ENCODE peak calls at places on chromosomes 5 and 9, in nine cellular contexts. One of them, this sample, is unnamed.
A peak's percentile ranks its signal among the peaks of the same experiment; 100 is the strongest.

GRCh38 chr5:71924325-71924724 is 182.9 kb upstream of the MAP1B start:
- DNase-seq in heart left ventricle: no peak
- DNase-seq in RWPE1: no peak
- DNase-seq in bronchial epithelial cell: peak; percentile 42
- DNase-seq in lower leg skin: no peak
- DNase-seq in BJ: no peak
- DNase-seq in HCT116: no peak
- DNase-seq in endothelial cell of umbilical vein: no peak
- DNase-seq in PC-3: no peak
- DNase-seq in this sample: no peak

GRCh38 chr9:82332018-82332773 is 343.6 kb downstream of the SPATA31D1 start:
- DNase-seq in HCT116: no peak
- DNase-seq in BJ: peak; percentile 74
- DNase-seq in heart left ventricle: no peak
- DNase-seq in bronchial epithelial cell: peak; percentile 94
- DNase-seq in endothelial cell of umbilical vein: no peak
- DNase-seq in RWPE1: peak; percentile 94
- DNase-seq in lower leg skin: no peak
- DNase-seq in PC-3: peak; percentile 75
- DNase-seq in this sample: peak; percentile 56

GRCh38 chr5:136053336-136054121 is 24.7 kb downstream of the TGFBI start:
- DNase-seq in PC-3: peak; percentile 94
- DNase-seq in HCT116: peak; percentile 76
- DNase-seq in bronchial epithelial cell: peak; percentile 95
- DNase-seq in RWPE1: peak; percentile 98
- DNase-seq in lower leg skin: peak; percentile 76
- DNase-seq in endothelial cell of umbilical vein: peak; percentile 77
- DNase-seq in heart left ventricle: no peak
- DNase-seq in BJ: peak; percentile 84
- DNase-seq in this sample: peak; percentile 97

GRCh38 chr9:91778031-91778430 is 172.0 kb downstream of the ROR2 start:
- DNase-seq in PC-3: no peak
- DNase-seq in RWPE1: no peak
- DNase-seq in lower leg skin: no peak
- DNase-seq in heart left ventricle: no peak
- DNase-seq in endothelial cell of umbilical vein: no peak
- DNase-seq in HCT116: no peak
- DNase-seq in BJ: no peak
- DNase-seq in bronchial epithelial cell: no peak
- DNase-seq in this sample: no peak

GRCh38 chr5:157020508-157021213 is 38.3 kb downstream of the HAVCR1 start:
- DNase-seq in endothelial cell of umbilical vein: no peak
- DNase-seq in heart left ventricle: no peak
- DNase-seq in BJ: no peak
- DNase-seq in bronchial epithelial cell: no peak
- DNase-seq in PC-3: no peak
- DNase-seq in lower leg skin: no peak
- DNase-seq in HCT116: no peak
- DNase-seq in RWPE1: no peak
- DNase-seq in this sample: no peak

GRCh38 chr5:72363146-72363802 is 43.1 kb downstream of the PTCD2 start:
- DNase-seq in BJ: no peak
- DNase-seq in bronchial epithelial cell: peak; percentile 92
- DNase-seq in heart left ventricle: no peak
- DNase-seq in PC-3: peak; percentile 76
- DNase-seq in HCT116: peak; percentile 10
- DNase-seq in lower leg skin: no peak
- DNase-seq in endothelial cell of umbilical vein: peak; percentile 60
- DNase-seq in RWPE1: peak; percentile 74
- DNase-seq in this sample: peak; percentile 63

GRCh38 chr5:13946111-13946510 is 1.6 kb upstream of the DNAH5 start:
- DNase-seq in lower leg skin: peak; percentile 26
- DNase-seq in bronchial epithelial cell: no peak
- DNase-seq in heart left ventricle: no peak
- DNase-seq in BJ: no peak
- DNase-seq in RWPE1: no peak
- DNase-seq in HCT116: no peak
- DNase-seq in endothelial cell of umbilical vein: no peak
- DNase-seq in PC-3: peak; percentile 79
- DNase-seq in this sample: no peak

GRCh38 chr5:27598576-27598975 is 560.2 kb upstream of the CDH9 start:
- DNase-seq in HCT116: no peak
- DNase-seq in lower leg skin: no peak
- DNase-seq in bronchial epithelial cell: peak; percentile 10
- DNase-seq in RWPE1: no peak
- DNase-seq in PC-3: no peak
- DNase-seq in endothelial cell of umbilical vein: no peak
- DNase-seq in BJ: no peak
- DNase-seq in heart left ventricle: no peak
- DNase-seq in this sample: no peak

GRCh38 chr9:114141553-114142548 is 13.5 kb upstream of the COL27A1 start:
- DNase-seq in endothelial cell of umbilical vein: no peak
- DNase-seq in bronchial epithelial cell: peak; percentile 20
- DNase-seq in RWPE1: no peak
- DNase-seq in heart left ventricle: no peak
- DNase-seq in HCT116: no peak
- DNase-seq in lower leg skin: no peak
- DNase-seq in PC-3: peak; percentile 19
- DNase-seq in BJ: no peak
- DNase-seq in this sample: no peak

GRCh38 chr9:71364196-71364955 is 243.0 kb upstream of the TRPM3 start:
- DNase-seq in bronchial epithelial cell: no peak
- DNase-seq in RWPE1: no peak
- DNase-seq in endothelial cell of umbilical vein: no peak
- DNase-seq in lower leg skin: no peak
- DNase-seq in HCT116: no peak
- DNase-seq in BJ: peak; percentile 90
- DNase-seq in heart left ventricle: no peak
- DNase-seq in PC-3: no peak
- DNase-seq in this sample: no peak

GRCh38 chr5:172385661-172386187 is 68.6 kb downstream of the SH3PXD2B start:
- DNase-seq in RWPE1: no peak
- DNase-seq in PC-3: no peak
- DNase-seq in BJ: no peak
- DNase-seq in endothelial cell of umbilical vein: no peak
- DNase-seq in heart left ventricle: no peak
- DNase-seq in bronchial epithelial cell: no peak
- DNase-seq in lower leg skin: no peak
- DNase-seq in HCT116: no peak
- DNase-seq in this sample: no peak

GRCh38 chr9:121573717-121574485 is 74.3 kb upstream of the GGTA1 start:
- DNase-seq in endothelial cell of umbilical vein: no peak
- DNase-seq in RWPE1: no peak
- DNase-seq in PC-3: no peak
- DNase-seq in lower leg skin: no peak
- DNase-seq in heart left ventricle: no peak
- DNase-seq in bronchial epithelial cell: no peak
- DNase-seq in BJ: no peak
- DNase-seq in HCT116: no peak
- DNase-seq in this sample: no peak

GRCh38 chr5:90968319-90968718 is 409.7 kb downstream of the ADGRV1 start:
- DNase-seq in lower leg skin: no peak
- DNase-seq in heart left ventricle: no peak
- DNase-seq in bronchial epithelial cell: no peak
- DNase-seq in PC-3: no peak
- DNase-seq in HCT116: no peak
- DNase-seq in endothelial cell of umbilical vein: no peak
- DNase-seq in BJ: no peak
- DNase-seq in RWPE1: no peak
- DNase-seq in this sample: no peak

GRCh38 chr5:17374973-17375844 is 122.8 kb upstream of the TAF11L2 start:
- DNase-seq in heart left ventricle: no peak
- DNase-seq in lower leg skin: no peak
- DNase-seq in HCT116: no peak
- DNase-seq in PC-3: peak; percentile 94
- DNase-seq in RWPE1: peak; percentile 64
- DNase-seq in bronchial epithelial cell: peak; percentile 82
- DNase-seq in endothelial cell of umbilical vein: no peak
- DNase-seq in BJ: no peak
- DNase-seq in this sample: no peak

GRCh38 chr9:84404095-84404686 is 63.6 kb upstream of the SLC28A3 start:
- DNase-seq in RWPE1: peak; percentile 28
- DNase-seq in lower leg skin: no peak
- DNase-seq in PC-3: peak; percentile 5
- DNase-seq in bronchial epithelial cell: peak; percentile 12
- DNase-seq in BJ: no peak
- DNase-seq in heart left ventricle: no peak
- DNase-seq in HCT116: peak; percentile 8
- DNase-seq in endothelial cell of umbilical vein: peak; percentile 3
- DNase-seq in this sample: no peak
- TF ChIP-seq CTCF in RWPE1: peak; percentile 55
- TF ChIP-seq CTCF in lower leg skin: no peak
- TF ChIP-seq CTCF in PC-3: peak; percentile 57
- TF ChIP-seq CTCF in bronchial epithelial cell: peak; percentile 76
- TF ChIP-seq CTCF in BJ: peak; percentile 48
- TF ChIP-seq CTCF in heart left ventricle: peak; percentile 59
- TF ChIP-seq CTCF in HCT116: peak; percentile 90
- TF ChIP-seq CTCF in endothelial cell of umbilical vein: peak; percentile 54
- TF ChIP-seq CTCF in this sample: peak; percentile 86

DNA sequence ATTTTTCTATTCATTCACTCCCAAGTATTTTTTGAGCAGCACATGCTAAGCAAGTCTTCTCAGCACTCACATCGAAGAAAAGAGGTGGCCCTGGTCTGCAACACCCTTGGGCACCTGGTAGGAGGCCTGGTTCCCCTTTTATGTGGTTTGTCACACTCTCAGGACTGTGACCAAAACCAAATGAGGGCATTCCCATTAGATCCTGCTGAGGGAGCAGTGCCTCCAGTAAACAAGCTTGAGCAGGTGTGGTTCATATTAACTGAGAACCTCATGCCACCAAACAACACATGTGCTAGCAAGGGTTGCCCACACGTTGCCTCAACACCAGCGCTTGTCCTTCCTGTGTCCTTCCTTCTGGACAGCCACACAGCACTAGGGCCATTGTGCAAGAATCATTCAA is 26.9 kb upstream of the SYK start:
- DNase-seq in endothelial cell of umbilical vein: no peak
- DNase-seq in RWPE1: no peak
- DNase-seq in HCT116: no peak
- DNase-seq in heart left ventricle: no peak
- DNase-seq in PC-3: peak; percentile 4
- DNase-seq in BJ: no peak
- DNase-seq in lower leg skin: no peak
- DNase-seq in bronchial epithelial cell: peak; percentile 18
- DNase-seq in this sample: no peak
- TF ChIP-seq CTCF in endothelial cell of umbilical vein: no peak
- TF ChIP-seq CTCF in RWPE1: no peak
- TF ChIP-seq CTCF in HCT116: no peak
- TF ChIP-seq CTCF in heart left ventricle: no peak
- TF ChIP-seq CTCF in PC-3: no peak
- TF ChIP-seq CTCF in BJ: no peak
- TF ChIP-seq CTCF in lower leg skin: no peak
- TF ChIP-seq CTCF in bronchial epithelial cell: peak; percentile 28
- TF ChIP-seq CTCF in this sample: peak; percentile 12

GRCh38 chr9:135976944-135977343 is 15.8 kb upstream of the UBAC1 start:
- DNase-seq in RWPE1: no peak
- DNase-seq in lower leg skin: no peak
- DNase-seq in PC-3: no peak
- DNase-seq in BJ: no peak
- DNase-seq in bronchial epithelial cell: no peak
- DNase-seq in heart left ventricle: no peak
- DNase-seq in endothelial cell of umbilical vein: no peak
- DNase-seq in HCT116: no peak
- DNase-seq in this sample: no peak

GRCh38 chr9:135976531-135976930 is 15.4 kb upstream of the UBAC1 start:
- DNase-seq in bronchial epithelial cell: no peak
- DNase-seq in heart left ventricle: no peak
- DNase-seq in endothelial cell of umbilical vein: no peak
- DNase-seq in RWPE1: no peak
- DNase-seq in BJ: no peak
- DNase-seq in HCT116: no peak
- DNase-seq in lower leg skin: no peak
- DNase-seq in PC-3: no peak
- DNase-seq in this sample: no peak

GRCh38 chr9:135973276-135974219 is 12.4 kb upstream of the UBAC1 start:
- DNase-seq in RWPE1: no peak
- DNase-seq in BJ: no peak
- DNase-seq in lower leg skin: peak; percentile 44
- DNase-seq in bronchial epithelial cell: no peak
- DNase-seq in endothelial cell of umbilical vein: no peak
- DNase-seq in PC-3: no peak
- DNase-seq in heart left ventricle: no peak
- DNase-seq in HCT116: no peak
- DNase-seq in this sample: no peak

GRCh38 chr9:135974220-135974573 is 13.0 kb upstream of the UBAC1 start:
- DNase-seq in RWPE1: no peak
- DNase-seq in BJ: no peak
- DNase-seq in bronchial epithelial cell: no peak
- DNase-seq in lower leg skin: no peak
- DNase-seq in PC-3: no peak
- DNase-seq in HCT116: no peak
- DNase-seq in heart left ventricle: no peak
- DNase-seq in endothelial cell of umbilical vein: no peak
- DNase-seq in this sample: no peak

DNA sequence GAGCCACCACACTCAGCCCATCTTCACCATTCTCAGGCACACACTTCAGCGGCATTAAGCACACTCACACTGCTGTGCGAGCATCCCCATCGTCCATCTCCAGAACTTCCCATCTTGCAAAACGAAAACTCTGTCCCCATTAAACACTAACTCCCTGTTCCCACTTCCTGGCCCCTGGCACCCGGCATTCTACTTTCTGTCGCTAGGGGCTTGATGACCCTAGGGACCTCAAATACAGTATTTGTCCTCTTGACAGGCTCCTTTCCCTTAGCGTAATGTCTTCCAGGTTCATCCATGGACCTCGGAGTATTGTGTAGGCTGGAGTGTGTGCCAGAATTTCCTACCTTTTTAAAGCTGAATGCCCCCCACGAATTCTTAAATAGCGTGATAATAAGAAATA is 14.7 kb upstream of the UBAC1 start:
- DNase-seq in lower leg skin: no peak
- DNase-seq in PC-3: no peak
- DNase-seq in RWPE1: no peak
- DNase-seq in BJ: no peak
- DNase-seq in endothelial cell of umbilical vein: no peak
- DNase-seq in heart left ventricle: no peak
- DNase-seq in bronchial epithelial cell: no peak
- DNase-seq in HCT116: no peak
- DNase-seq in this sample: no peak
- TF ChIP-seq CTCF in lower leg skin: no peak
- TF ChIP-seq CTCF in PC-3: no peak
- TF ChIP-seq CTCF in RWPE1: no peak
- TF ChIP-seq CTCF in BJ: no peak
- TF ChIP-seq CTCF in endothelial cell of umbilical vein: no peak
- TF ChIP-seq CTCF in heart left ventricle: no peak
- TF ChIP-seq CTCF in bronchial epithelial cell: no peak
- TF ChIP-seq CTCF in HCT116: no peak
- TF ChIP-seq CTCF in this sample: no peak

DNA sequence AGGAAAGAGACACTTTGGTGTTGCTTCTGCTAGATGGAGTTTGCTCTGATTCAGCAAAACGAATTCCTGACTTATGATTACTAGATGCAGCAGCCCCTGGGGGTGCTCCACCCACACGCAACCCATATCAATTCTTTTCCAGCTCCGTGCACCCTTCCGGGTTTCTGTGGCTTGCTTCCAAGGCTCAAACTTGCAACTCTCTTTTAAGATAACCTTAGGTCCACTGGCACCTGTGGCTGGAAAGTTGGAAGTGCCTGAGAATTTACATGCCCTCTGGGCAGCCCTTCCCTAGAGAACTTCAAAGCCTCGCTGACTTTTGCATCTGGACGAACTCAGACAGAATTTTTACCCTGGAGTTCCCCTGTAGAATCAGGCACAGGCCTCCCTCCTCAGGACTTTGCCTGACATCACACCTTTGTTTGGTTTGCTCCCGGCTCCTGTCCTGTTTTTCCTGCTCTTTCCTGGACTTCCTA is 224.9 kb downstream of the SNX18 start:
- DNase-seq in bronchial epithelial cell: peak; percentile 91
- DNase-seq in PC-3: peak; percentile 79
- DNase-seq in BJ: no peak
- DNase-seq in RWPE1: peak; percentile 96
- DNase-seq in endothelial cell of umbilical vein: peak; percentile 55
- DNase-seq in HCT116: no peak
- DNase-seq in lower leg skin: no peak
- DNase-seq in heart left ventricle: no peak
- DNase-seq in this sample: no peak
- TF ChIP-seq CTCF in bronchial epithelial cell: peak; percentile 35
- TF ChIP-seq CTCF in PC-3: peak; percentile 31
- TF ChIP-seq CTCF in BJ: peak; percentile 32
- TF ChIP-seq CTCF in RWPE1: peak; percentile 33
- TF ChIP-seq CTCF in endothelial cell of umbilical vein: no peak
- TF ChIP-seq CTCF in HCT116: no peak
- TF ChIP-seq CTCF in lower leg skin: no peak
- TF ChIP-seq CTCF in heart left ventricle: no peak
- TF ChIP-seq CTCF in this sample: peak; percentile 32